ENCODE peak calls at places on chromosomes 13 and 19, in four cellular contexts. I is AG08396, D is coronary artery, S is RPMI8226. X is an unnamed sample.

GRCh38 chr13:109784590-109785140 is 1.7 kb downstream of the IRS2 start:
- DNase-seq in I (peak), D (no peak), S (no peak), X (peak)

GRCh38 chr19:3220576-3220975 is 3.9 kb upstream of the CELF5 start:
- DNase-seq in I (no peak), S (no peak), D (no peak), X (no peak)

GRCh38 chr13:46288570-46289259 is 77.0 kb downstream of the LRRC63 start:
- DNase-seq in S (peak), I (no peak), D (no peak), X (peak)

GRCh38 chr13:28679628-28680027 is 20.7 kb downstream of the POMP start:
- DNase-seq in S (no peak), I (peak), D (no peak), X (peak)

GRCh38 chr13:51895906-51896888 is 34.4 kb downstream of the CCDC70 start:
- DNase-seq in S (peak), I (peak), D (no peak), X (peak)

GRCh38 chr13:29858667-29859066 is 8.2 kb upstream of the UBL3 start:
- DNase-seq in S (no peak), I (no peak), D (no peak), X (peak)

GRCh38 chr13:112931028-112931934 is 37.7 kb upstream of the MCF2L start:
- DNase-seq in I (peak), S (peak), D (no peak), X (peak)

GRCh38 chr13:31172535-31172934 is 10.8 kb upstream of the HSPH1 start:
- DNase-seq in S (no peak), I (peak), D (no peak), X (peak)

GRCh38 chr19:1251503-1252220 is 3.3 kb downstream of the MIDN start:
- DNase-seq in S (no peak), I (no peak), D (no peak), X (no peak)

GRCh38 chr19:31418055-31418454 is 68.8 kb upstream of the TSHZ3 start:
- DNase-seq in I (no peak), D (no peak), S (no peak), X (no peak)

GRCh38 chr13:76667551-76667950 is 218.7 kb downstream of the KCTD12 start:
- DNase-seq in D (no peak), S (no peak), I (peak), X (peak)

GRCh38 chr19:5395541-5395940 is 54.9 kb upstream of the PTPRS start:
- DNase-seq in S (no peak), I (no peak), D (no peak), X (no peak)

GRCh38 chr19:4343845-4344713 is 717 bp downstream of the MPND start:
- DNase-seq in S (peak), I (no peak), D (no peak), X (no peak)

GRCh38 chr13:74820809-74821208 is 661.2 kb downstream of the TBC1D4 start:
- DNase-seq in I (no peak), S (no peak), D (no peak), X (no peak)

GRCh38 chr19:48970139-48970766 is 5.1 kb downstream of the FTL start:
- DNase-seq in I (no peak), S (no peak), D (no peak), X (no peak)

GRCh38 chr13:42814868-42815267 is 33.5 kb downstream of the FAM216B start:
- DNase-seq in D (no peak), S (no peak), I (peak), X (peak)